ENCODE peak calls at places on chromosomes 12 and 14, in ten cellular contexts. One of them, this sample, is unnamed.

GRCh38 chr14:55589171-55589570 is 9.2 kb downstream of the KTN1 start:
- DNase-seq in fibroblast of lung: no peak
- DNase-seq in spleen: no peak
- DNase-seq in left kidney: no peak
- DNase-seq in heart left ventricle: no peak
- DNase-seq in Daoy: peak
- DNase-seq in amniotic epithelial cell: peak
- DNase-seq in left cardiac atrium: no peak
- DNase-seq in activated effector memory CD4-positive, alpha-beta T cell treated with anti-CD3 and anti-CD28 coated beads, Interleukin-2, amount 50 U/mL, for 16 hours: no peak
- DNase-seq in glutamatergic neuron: no peak
- DNase-seq in this sample: no peak

GRCh38 chr12:90174198-90174510 is 465.5 kb upstream of the ATP2B1 start:
- DNase-seq in glutamatergic neuron: no peak
- DNase-seq in heart left ventricle: no peak
- DNase-seq in spleen: no peak
- DNase-seq in fibroblast of lung: peak
- DNase-seq in left kidney: peak
- DNase-seq in Daoy: no peak
- DNase-seq in amniotic epithelial cell: peak
- DNase-seq in left cardiac atrium: no peak
- DNase-seq in activated effector memory CD4-positive, alpha-beta T cell treated with anti-CD3 and anti-CD28 coated beads, Interleukin-2, amount 50 U/mL, for 16 hours: no peak
- DNase-seq in this sample: peak

GRCh38 chr12:34343766-34344165 is 321.5 kb downstream of the ALG10 start:
- DNase-seq in amniotic epithelial cell: no peak
- DNase-seq in fibroblast of lung: no peak
- DNase-seq in glutamatergic neuron: no peak
- DNase-seq in heart left ventricle: no peak
- DNase-seq in activated effector memory CD4-positive, alpha-beta T cell treated with anti-CD3 and anti-CD28 coated beads, Interleukin-2, amount 50 U/mL, for 16 hours: no peak
- DNase-seq in left cardiac atrium: no peak
- DNase-seq in Daoy: no peak
- DNase-seq in left kidney: no peak
- DNase-seq in spleen: no peak
- DNase-seq in this sample: no peak

GRCh38 chr12:72141381-72141780 is 130.8 kb upstream of the TRHDE start:
- DNase-seq in glutamatergic neuron: no peak
- DNase-seq in left cardiac atrium: no peak
- DNase-seq in fibroblast of lung: peak
- DNase-seq in amniotic epithelial cell: no peak
- DNase-seq in left kidney: no peak
- DNase-seq in heart left ventricle: no peak
- DNase-seq in Daoy: no peak
- DNase-seq in activated effector memory CD4-positive, alpha-beta T cell treated with anti-CD3 and anti-CD28 coated beads, Interleukin-2, amount 50 U/mL, for 16 hours: no peak
- DNase-seq in spleen: no peak
- DNase-seq in this sample: peak

GRCh38 chr12:31797230-31797872 is 68.5 kb upstream of the AMN1 start:
- DNase-seq in Daoy: no peak
- DNase-seq in fibroblast of lung: no peak
- DNase-seq in glutamatergic neuron: no peak
- DNase-seq in amniotic epithelial cell: no peak
- DNase-seq in activated effector memory CD4-positive, alpha-beta T cell treated with anti-CD3 and anti-CD28 coated beads, Interleukin-2, amount 50 U/mL, for 16 hours: no peak
- DNase-seq in heart left ventricle: no peak
- DNase-seq in spleen: no peak
- DNase-seq in left cardiac atrium: no peak
- DNase-seq in left kidney: no peak
- DNase-seq in this sample: no peak

GRCh38 chr12:30420561-30420960 is 275.1 kb downstream of the IPO8 start:
- DNase-seq in heart left ventricle: no peak
- DNase-seq in activated effector memory CD4-positive, alpha-beta T cell treated with anti-CD3 and anti-CD28 coated beads, Interleukin-2, amount 50 U/mL, for 16 hours: no peak
- DNase-seq in spleen: no peak
- DNase-seq in amniotic epithelial cell: peak
- DNase-seq in left cardiac atrium: no peak
- DNase-seq in left kidney: no peak
- DNase-seq in glutamatergic neuron: no peak
- DNase-seq in Daoy: no peak
- DNase-seq in fibroblast of lung: peak
- DNase-seq in this sample: no peak

GRCh38 chr14:36996133-36996856 is 176.1 kb downstream of the SLC25A21 start:
- DNase-seq in left kidney: no peak
- DNase-seq in glutamatergic neuron: no peak
- DNase-seq in heart left ventricle: no peak
- DNase-seq in left cardiac atrium: no peak
- DNase-seq in activated effector memory CD4-positive, alpha-beta T cell treated with anti-CD3 and anti-CD28 coated beads, Interleukin-2, amount 50 U/mL, for 16 hours: no peak
- DNase-seq in spleen: no peak
- DNase-seq in amniotic epithelial cell: peak
- DNase-seq in fibroblast of lung: peak
- DNase-seq in Daoy: peak
- DNase-seq in this sample: no peak

GRCh38 chr14:77508249-77508648 is 9.6 kb upstream of the ISM2 start:
- DNase-seq in left cardiac atrium: no peak
- DNase-seq in Daoy: no peak
- DNase-seq in glutamatergic neuron: no peak
- DNase-seq in fibroblast of lung: peak
- DNase-seq in heart left ventricle: no peak
- DNase-seq in left kidney: no peak
- DNase-seq in amniotic epithelial cell: peak
- DNase-seq in spleen: no peak
- DNase-seq in activated effector memory CD4-positive, alpha-beta T cell treated with anti-CD3 and anti-CD28 coated beads, Interleukin-2, amount 50 U/mL, for 16 hours: no peak
- DNase-seq in this sample: no peak

GRCh38 chr12:6178981-6179761 is 21.0 kb upstream of the CD9 start:
- DNase-seq in fibroblast of lung: peak
- DNase-seq in left cardiac atrium: no peak
- DNase-seq in heart left ventricle: no peak
- DNase-seq in glutamatergic neuron: no peak
- DNase-seq in Daoy: no peak
- DNase-seq in left kidney: peak
- DNase-seq in amniotic epithelial cell: no peak
- DNase-seq in spleen: peak
- DNase-seq in activated effector memory CD4-positive, alpha-beta T cell treated with anti-CD3 and anti-CD28 coated beads, Interleukin-2, amount 50 U/mL, for 16 hours: no peak
- DNase-seq in this sample: no peak

GRCh38 chr14:23632461-23633159 is 3.6 kb upstream of the DHRS2 start:
- DNase-seq in heart left ventricle: no peak
- DNase-seq in fibroblast of lung: no peak
- DNase-seq in glutamatergic neuron: no peak
- DNase-seq in left cardiac atrium: no peak
- DNase-seq in activated effector memory CD4-positive, alpha-beta T cell treated with anti-CD3 and anti-CD28 coated beads, Interleukin-2, amount 50 U/mL, for 16 hours: no peak
- DNase-seq in amniotic epithelial cell: no peak
- DNase-seq in Daoy: no peak
- DNase-seq in spleen: no peak
- DNase-seq in left kidney: peak
- DNase-seq in this sample: no peak

This sample was measured in GM12878.